ENCODE peak calls at places on chromosomes 12 and 14, in eight cellular contexts. E, R, J, G, Z, V, N and L are unnamed samples.

GRCh38 chr14:75229923-75230792 is 48.5 kb upstream of the FOS start:
- DNase-seq in J (peak), V (peak), Z (peak), E (no peak), N (peak), G (no peak), R (peak), L (peak)

GRCh38 chr14:22483863-22484593 is 105.0 kb downstream of the DAD1 start:
- DNase-seq in R (no peak), N (no peak), Z (no peak), G (no peak), V (no peak), J (no peak), E (no peak), L (no peak)

GRCh38 chr12:80100566-80100965 is 1.2 kb downstream of the OTOGL start:
- DNase-seq in E (no peak), N (no peak), G (no peak), Z (no peak), R (no peak), V (no peak), J (no peak), L (no peak)

GRCh38 chr12:123966596-123966995 is 6.0 kb downstream of the CCDC92 start:
- DNase-seq in Z (no peak), E (no peak), R (no peak), V (no peak), G (no peak), J (no peak), N (no peak), L (no peak)

GRCh38 chr14:76539130-76539529 is 163.2 kb downstream of the ESRRB start:
- DNase-seq in E (no peak), V (no peak), J (no peak), R (no peak), Z (no peak), G (no peak), N (no peak), L (no peak)

GRCh38 chr14:95432152-95433093 is 84.0 kb downstream of the SYNE3 start:
- DNase-seq in G (peak), R (no peak), E (peak), Z (no peak), J (peak), N (peak), V (no peak), L (no peak)

GRCh38 chr14:93959239-93960107 is 16.9 kb downstream of the ASB2 start:
- DNase-seq in N (peak), G (no peak), V (peak), Z (peak), J (peak), E (no peak), R (peak), L (peak)

GRCh38 chr14:64760146-64760755 is 56.0 kb downstream of the PLEKHG3 start:
- DNase-seq in E (no peak), V (peak), N (peak), J (peak), Z (peak), R (peak), G (peak), L (peak)

GRCh38 chr12:111842556-111843396 is 748 bp downstream of the MAPKAPK5 start:
- DNase-seq in Z (peak), J (peak), R (no peak), G (peak), N (peak), E (no peak), V (peak), L (no peak)

GRCh38 chr14:71730471-71730870 is 201.8 kb upstream of the RGS6 start:
- DNase-seq in G (no peak), R (no peak), E (no peak), N (no peak), V (no peak), J (no peak), Z (no peak), L (no peak)

GRCh38 chr12:113040722-113041168 is 15.8 kb upstream of the DTX1 start:
- DNase-seq in R (peak), E (peak), J (peak), G (peak), N (peak), Z (no peak), V (no peak), L (no peak)

GRCh38 chr12:6965714-6966113 is 4.8 kb downstream of the PHB2 start:
- DNase-seq in E (no peak), G (no peak), Z (no peak), N (no peak), R (no peak), V (no peak), J (no peak), L (no peak)

GRCh38 chr12:116601933-116602809 is 43.0 kb downstream of the MAP1LC3B2 start:
- DNase-seq in E (no peak), N (no peak), G (no peak), Z (no peak), J (no peak), V (no peak), R (no peak), L (no peak)

GRCh38 chr12:109840349-109841073 is 7.3 kb upstream of the TRPV4 start:
- DNase-seq in R (peak), G (no peak), J (peak), E (no peak), Z (no peak), V (no peak), N (peak), L (no peak)

GRCh38 chr14:39365354-39365753 is 66.9 kb downstream of the FBXO33 start:
- DNase-seq in G (no peak), E (no peak), N (no peak), R (no peak), Z (no peak), V (no peak), J (no peak), L (no peak)

GRCh38 chr14:99603471-99603933 is 505 bp downstream of the CCDC85C start:
- DNase-seq in Z (no peak), V (peak), E (no peak), J (peak), R (no peak), N (no peak), G (no peak), L (no peak)

GRCh38 chr12:93243689-93244513 is 133.8 kb upstream of the NUDT4 start:
- DNase-seq in V (no peak), R (no peak), E (peak), G (peak), Z (no peak), J (peak), N (no peak), L (peak)

GRCh38 chr12:27511031-27511722 is 12.8 kb upstream of the PPFIBP1 start:
- DNase-seq in N (no peak), V (no peak), E (no peak), R (no peak), Z (no peak), J (no peak), G (no peak), L (no peak)

GRCh38 chr14:103140316-103141109 is 17.3 kb downstream of the TNFAIP2 start:
- DNase-seq in N (no peak), R (no peak), G (no peak), V (no peak), Z (peak), E (no peak), J (peak), L (peak)

GRCh38 chr14:30779210-30779609 is 95.1 kb upstream of the COCH start:
- DNase-seq in G (no peak), N (no peak), R (no peak), J (no peak), E (no peak), Z (no peak), V (no peak), L (no peak)

GRCh38 chr12:120037851-120038250 is 48.8 kb downstream of the BICDL1 start:
- DNase-seq in Z (no peak), V (no peak), R (no peak), G (no peak), J (no peak), N (no peak), E (no peak), L (no peak)

GRCh38 chr12:101485015-101485414 is 9.9 kb downstream of the SPIC start:
- DNase-seq in N (no peak), V (no peak), G (no peak), E (no peak), R (no peak), J (no peak), Z (no peak), L (no peak)

GRCh38 chr12:101491325-101491724 is 16.2 kb downstream of the SPIC start:
- DNase-seq in V (no peak), N (no peak), J (no peak), Z (no peak), E (no peak), G (no peak), R (no peak), L (no peak)

DNA sequence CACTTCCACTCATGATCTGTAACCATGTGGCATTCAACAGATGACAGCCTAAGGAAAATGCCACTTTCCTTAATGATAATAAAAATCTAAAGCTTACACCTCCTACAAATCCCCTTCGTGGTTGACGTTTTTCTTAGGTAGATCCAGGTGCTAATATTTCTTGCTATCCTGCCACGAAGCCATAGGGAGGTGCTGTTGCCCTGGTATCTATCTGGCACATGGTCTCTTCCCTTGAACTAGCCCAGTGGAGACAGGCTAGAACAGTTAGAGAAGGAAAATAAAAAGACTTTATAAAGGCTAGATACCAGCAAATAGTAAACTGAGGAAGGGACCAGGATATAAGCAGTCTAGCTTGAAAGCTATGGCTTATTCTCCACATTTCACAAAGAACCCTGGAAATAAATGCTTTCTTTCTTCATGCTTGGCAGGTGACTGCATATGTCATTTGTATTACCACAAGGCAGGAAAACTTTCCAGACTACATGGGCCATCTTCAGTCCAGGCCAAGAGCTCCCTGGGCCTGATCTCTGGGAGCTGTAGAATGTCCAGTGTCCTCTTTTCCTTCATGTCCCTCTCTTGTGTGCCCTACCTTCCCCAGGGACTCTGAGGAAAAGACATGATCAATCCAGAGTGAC is 15.3 kb downstream of the SPIC start:
- DNase-seq in R (no peak), N (peak), V (no peak), G (no peak), Z (peak), E (no peak), J (peak), L (peak)
- TF ChIP-seq CTCF in R (peak), N (peak), V (no peak), G (no peak), Z (peak), E (no peak), J (peak), L (peak)

GRCh38 chr12:95435355-95435754 is 38.6 kb upstream of the METAP2 start:
- DNase-seq in V (no peak), E (no peak), Z (no peak), G (no peak), R (no peak), N (no peak), J (no peak), L (no peak)

GRCh38 chr12:95437565-95437964 is 36.4 kb upstream of the METAP2 start:
- DNase-seq in R (no peak), E (no peak), G (no peak), V (no peak), J (no peak), N (no peak), Z (no peak), L (no peak)

GRCh38 chr12:95443458-95443857 is 30.5 kb upstream of the METAP2 start:
- DNase-seq in J (no peak), G (no peak), N (no peak), E (no peak), V (no peak), R (no peak), Z (no peak), L (no peak)

GRCh38 chr12:95439578-95440230 is 34.2 kb upstream of the METAP2 start:
- DNase-seq in Z (no peak), E (no peak), V (no peak), R (no peak), G (no peak), J (no peak), N (no peak), L (no peak)

GRCh38 chr12:95440401-95440800 is 33.6 kb upstream of the METAP2 start:
- DNase-seq in E (no peak), V (no peak), R (no peak), Z (no peak), J (no peak), G (no peak), N (no peak), L (no peak)
- TF ChIP-seq CTCF in E (no peak), V (no peak), R (no peak), Z (no peak), J (no peak), G (no peak), N (no peak), L (no peak)

GRCh38 chr12:108561852-108562347 is 496 bp upstream of the ISCU start:
- DNase-seq in R (no peak), E (no peak), N (no peak), Z (no peak), J (peak), G (no peak), V (no peak), L (no peak)

GRCh38 chr12:108562348-108563134 is at the start of gene ISCU:
- DNase-seq in E (peak), G (peak), J (peak), R (peak), N (peak), Z (peak), V (peak), L (peak)

GRCh38 chr12:108564724-108565123 is 2.3 kb downstream of the ISCU start:
- DNase-seq in G (no peak), N (no peak), R (no peak), V (no peak), J (no peak), Z (no peak), E (no peak), L (no peak)

GRCh38 chr12:108563135-108563803 is 873 bp downstream of the ISCU start:
- DNase-seq in G (peak), R (peak), Z (peak), V (peak), J (peak), E (peak), N (peak), L (peak)

GRCh38 chr12:108563804-108564151 is 1.4 kb downstream of the ISCU start:
- DNase-seq in E (no peak), R (no peak), V (no peak), J (no peak), Z (no peak), G (no peak), N (no peak), L (no peak)
- TF ChIP-seq CTCF in E (no peak), R (no peak), V (no peak), J (no peak), Z (no peak), G (no peak), N (no peak), L (no peak)

GRCh38 chr12:104177663-104178501 is 37.7 kb upstream of the TXNRD1 start:
- DNase-seq in Z (no peak), J (peak), R (peak), G (peak), N (peak), E (peak), V (no peak), L (no peak)
- TF ChIP-seq CTCF in Z (no peak), J (no peak), R (peak), G (peak), N (peak), E (no peak), V (no peak), L (no peak)

DNA sequence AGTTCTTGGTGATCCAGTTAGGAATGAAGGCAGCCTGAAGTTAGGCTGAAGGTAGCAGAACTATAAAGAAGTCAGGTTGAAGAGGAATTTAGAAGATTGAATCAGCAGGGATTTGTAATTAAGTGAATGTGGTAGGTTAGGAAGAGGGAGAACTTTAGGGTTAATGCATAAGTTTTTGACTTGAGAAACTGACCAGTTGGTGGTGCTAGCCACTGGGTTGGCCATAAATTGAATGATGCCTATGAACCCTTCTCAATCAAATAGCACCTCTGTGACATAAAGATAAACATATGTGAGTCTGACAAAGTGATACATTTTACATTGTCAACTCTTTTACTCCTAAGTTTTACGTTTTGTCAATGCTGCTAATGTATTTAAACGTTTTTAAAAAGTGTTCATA is 290.6 kb upstream of the NAV3 start:
- DNase-seq in G (no peak), N (no peak), Z (no peak), R (no peak), V (no peak), J (no peak), E (no peak), L (no peak)
- TF ChIP-seq CTCF in G (no peak), N (no peak), Z (no peak), R (no peak), V (no peak), J (no peak), E (no peak), L (no peak)

GRCh38 chr14:73633517-73634332 is 11.1 kb upstream of the DNAL1 start:
- DNase-seq in Z (peak), V (peak), G (peak), E (peak), R (peak), J (peak), N (peak), L (peak)
- TF ChIP-seq CTCF in Z (peak), V (peak), G (peak), E (peak), R (peak), J (peak), N (peak), L (peak)

GRCh38 chr12:72574138-72574537 is 302.0 kb downstream of the TRHDE start:
- DNase-seq in V (no peak), G (no peak), R (no peak), Z (no peak), N (no peak), E (no peak), J (no peak), L (no peak)

GRCh38 chr12:72570601-72571000 is 298.4 kb downstream of the TRHDE start:
- DNase-seq in G (peak), E (no peak), J (no peak), R (no peak), V (no peak), N (no peak), Z (no peak), L (peak)
- TF ChIP-seq CTCF in G (no peak), E (no peak), J (peak), R (peak), V (no peak), N (no peak), Z (peak), L (peak)

DNA sequence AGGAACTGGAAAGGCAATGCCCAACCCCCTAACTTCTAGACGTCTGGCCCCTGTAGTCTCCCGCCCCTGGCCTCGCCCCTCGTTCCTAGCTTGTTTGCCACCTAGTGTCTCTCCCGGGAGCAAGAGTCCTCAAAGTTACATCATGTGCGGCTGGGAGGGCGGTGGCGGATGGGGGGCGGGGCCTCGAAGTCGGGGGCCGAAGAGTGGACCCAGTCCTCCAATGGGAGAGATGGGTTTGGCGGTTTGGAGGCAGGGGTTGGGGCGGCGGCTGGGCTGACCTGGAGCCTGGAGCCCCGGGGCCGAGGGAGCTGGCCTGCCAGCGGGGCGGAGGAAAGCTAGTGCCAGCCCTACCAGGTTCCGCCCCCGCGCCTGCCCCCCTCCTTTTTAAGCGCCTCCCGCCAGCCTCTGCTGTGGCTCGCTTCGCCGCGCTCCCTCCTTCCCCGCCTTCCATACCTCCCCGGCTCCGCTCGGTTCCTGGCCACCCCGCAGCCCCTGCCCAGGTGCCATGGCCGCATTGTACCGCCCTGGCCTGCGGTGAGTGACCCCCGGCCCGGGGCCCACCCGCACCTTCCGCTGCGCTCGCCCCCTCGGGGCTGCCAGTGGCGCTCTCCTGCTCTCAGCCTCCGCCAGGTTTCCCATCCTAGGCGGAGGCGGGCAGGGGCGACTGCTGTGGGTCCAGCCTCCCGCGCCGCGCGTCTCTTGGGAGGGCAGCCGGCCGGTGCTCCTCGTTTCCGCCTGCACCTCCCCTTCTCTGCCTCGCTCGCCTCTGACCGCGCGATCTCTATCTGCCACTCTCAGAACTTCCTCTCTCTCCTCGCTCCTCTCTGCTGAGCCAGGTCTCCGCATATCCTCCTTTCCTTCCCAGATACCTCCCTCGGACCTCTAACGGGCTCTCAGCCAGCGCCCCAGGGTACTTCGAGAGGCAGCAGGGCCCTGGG is at the start of gene PCK2:
- DNase-seq in Z (peak), N (peak), V (peak), G (peak), J (peak), R (peak), E (peak), L (peak)
- TF ChIP-seq CTCF in Z (no peak), N (no peak), V (no peak), G (no peak), J (no peak), R (peak), E (no peak), L (no peak)